ENCODE peak calls at places on chromosome 5, in six cellular contexts. B is naive thymus-derived CD4-positive, alpha-beta T cell; Q is cardiac muscle cell; T is neural progenitor cell; W is lower lobe of right lung; C is IMR-90. L is an unnamed sample.

GRCh38 chr5:98108497-98108896 is 665.0 kb upstream of the RGMB start:
- DNase-seq in T (no peak), Q (no peak), B (no peak), C (peak; percentile 99), W (no peak), L (no peak)

GRCh38 chr5:141618030-141618803 is 583 bp downstream of the DIAPH1 start:
- DNase-seq in C (peak; percentile 13), W (peak; percentile 78), T (peak; percentile 73), B (peak; percentile 62), Q (peak; percentile 63), L (peak; percentile 70)

GRCh38 chr5:134240421-134240962 is 14.6 kb upstream of the PPP2CA start:
- DNase-seq in B (no peak), T (peak; percentile 17), C (peak; percentile 90), Q (peak; percentile 72), W (no peak), L (no peak)

GRCh38 chr5:139862313-139862712 is 66.7 kb downstream of the PSD2 start:
- DNase-seq in T (no peak), W (peak; percentile 18), B (no peak), Q (no peak), C (peak; percentile 7), L (no peak)

GRCh38 chr5:147673276-147673675 is 109.3 kb downstream of the JAKMIP2 start:
- DNase-seq in C (no peak), B (no peak), Q (no peak), T (no peak), W (no peak), L (no peak)

GRCh38 chr5:69414885-69415583 is at the start of gene MARVELD2:
- DNase-seq in C (peak; percentile 6), T (peak; percentile 90), B (peak; percentile 23), Q (peak; percentile 76), W (peak; percentile 96), L (peak; percentile 84)

GRCh38 chr5:157744055-157745011 is 821 bp downstream of the LSM11 start:
- DNase-seq in B (peak; percentile 11), T (no peak), W (peak; percentile 64), C (no peak), Q (peak; percentile 49), L (peak; percentile 82)

GRCh38 chr5:98767563-98767962 is 5.9 kb upstream of the RGMB start:
- DNase-seq in Q (no peak), B (no peak), C (peak; percentile 13), T (peak; percentile 34), W (no peak), L (no peak)

GRCh38 chr5:146081685-146082084 is 23.7 kb downstream of the PLAC8L1 start:
- DNase-seq in Q (no peak), T (no peak), W (no peak), B (no peak), C (no peak), L (no peak)

GRCh38 chr5:98341038-98341710 is 432.3 kb upstream of the RGMB start:
- DNase-seq in Q (no peak), B (no peak), C (peak; percentile 99), T (no peak), W (no peak), L (no peak)

GRCh38 chr5:32143991-32144636 is 30.0 kb downstream of the GOLPH3 start:
- DNase-seq in B (no peak), T (no peak), Q (no peak), C (peak; percentile 5), W (no peak), L (no peak)

GRCh38 chr5:121029536-121030245 is 565.6 kb downstream of the PRR16 start:
- DNase-seq in Q (no peak), W (no peak), B (no peak), T (no peak), C (peak; percentile 1), L (no peak)

GRCh38 chr5:54538156-54538555 is 20.6 kb downstream of the SNX18 start:
- DNase-seq in B (no peak), Q (no peak), W (no peak), T (no peak), C (no peak), L (no peak)

GRCh38 chr5:178675922-178676321 is 49.1 kb upstream of the CLK4 start:
- DNase-seq in T (no peak), B (no peak), Q (no peak), W (no peak), C (no peak), L (no peak)

GRCh38 chr5:76402880-76403712 is at the start of gene IQGAP2:
- DNase-seq in T (peak; percentile 87), W (peak; percentile 83), B (peak; percentile 93), Q (peak; percentile 84), C (peak; percentile 34), L (peak; percentile 85)

GRCh38 chr5:119386945-119387344 is 31.1 kb downstream of the TNFAIP8 start:
- DNase-seq in W (no peak), C (peak; percentile 46), B (no peak), Q (peak; percentile 80), T (no peak), L (no peak)

GRCh38 chr5:149423287-149424268 is 44.5 kb upstream of the IL17B start:
- DNase-seq in W (no peak), Q (peak; percentile 89), B (no peak), C (peak; percentile 85), T (peak; percentile 28), L (no peak)

GRCh38 chr5:173498286-173498685 is 118.2 kb downstream of the BOD1 start:
- DNase-seq in Q (peak; percentile 25), T (no peak), C (peak; percentile 64), W (no peak), B (no peak), L (no peak)

GRCh38 chr5:4362411-4362810 is 766.8 kb downstream of the IRX1 start:
- DNase-seq in B (no peak), T (no peak), Q (no peak), W (no peak), C (no peak), L (no peak)

GRCh38 chr5:78295035-78295961 is 800 bp upstream of the AP3B1 start:
- DNase-seq in Q (peak; percentile 19), B (peak; percentile 48), T (peak; percentile 47), C (no peak), W (peak; percentile 67), L (peak; percentile 61)

GRCh38 chr5:174205939-174206338 is 160.4 kb downstream of the NSG2 start:
- DNase-seq in B (no peak), C (no peak), T (no peak), W (no peak), Q (no peak), L (no peak)

GRCh38 chr5:160071521-160072299 is 47.5 kb downstream of the PWWP2A start:
- DNase-seq in T (no peak), Q (peak; percentile 18), B (no peak), W (no peak), C (no peak), L (no peak)

GRCh38 chr5:10329421-10329807 is 21.7 kb upstream of the CMBL start:
- DNase-seq in W (no peak), B (no peak), C (no peak), T (no peak), Q (no peak), L (no peak)

GRCh38 chr5:31329722-31330121 is 136.2 kb downstream of the CDH6 start:
- DNase-seq in C (peak; percentile 5), W (no peak), Q (no peak), T (no peak), B (no peak), L (no peak)

GRCh38 chr5:51968756-51969155 is 585.5 kb downstream of the ISL1 start:
- DNase-seq in B (no peak), Q (no peak), C (no peak), T (peak; percentile 2), W (no peak), L (no peak)

GRCh38 chr5:7850533-7851239 is at the start of gene CFAP90:
- DNase-seq in Q (peak; percentile 86), T (peak; percentile 95), W (peak; percentile 82), B (peak; percentile 31), C (peak; percentile 30), L (peak; percentile 70)

GRCh38 chr5:1111727-1112289 is at the start of gene SLC12A7:
- DNase-seq in W (peak; percentile 79), T (peak; percentile 77), Q (peak; percentile 79), C (no peak), B (peak; percentile 54), L (no peak)

GRCh38 chr5:35803221-35803651 is 53.5 kb upstream of the IL7R start:
- DNase-seq in B (no peak), Q (peak; percentile 56), W (no peak), T (peak; percentile 90), C (peak; percentile 79), L (no peak)

DNA sequence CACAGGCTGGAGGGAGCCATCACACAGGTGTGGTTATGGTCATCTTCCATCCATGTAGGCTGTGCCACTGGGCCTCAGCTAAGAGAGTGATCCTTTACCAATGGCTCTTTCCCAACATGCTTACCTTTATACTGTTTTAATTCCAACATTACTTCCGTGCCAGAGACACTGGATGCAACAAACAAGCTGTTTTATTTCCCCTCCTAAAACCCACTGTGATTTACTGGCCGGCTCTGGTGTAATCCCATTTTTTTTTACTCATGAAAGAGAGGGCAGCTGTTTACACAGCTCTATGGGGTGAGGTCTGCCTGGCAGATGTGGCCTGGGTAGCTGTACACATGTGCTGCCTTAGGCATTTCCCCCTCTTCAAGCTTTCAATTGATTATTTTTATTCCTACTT is 58.5 kb downstream of the MACROH2A1 start:
- DNase-seq in Q (no peak), B (no peak), C (no peak), T (no peak), W (no peak), L (no peak)
- H3K36me3 ChIP-seq in Q (peaks cover 59% of the 10 kb centered on the region), B (peaks cover 10% of the 10 kb centered on the region), C (peaks cover 83% of the 10 kb centered on the region), T (no peaks in the 10 kb centered on the region), W (peaks cover 100% of the 10 kb centered on the region), L (no peaks in the 10 kb centered on the region)

GRCh38 chr5:154484393-154484944 is 6.4 kb upstream of the HAND1 start:
- DNase-seq in T (peak; percentile 32), B (no peak), C (no peak), Q (no peak), W (no peak), L (no peak)
- H3K27me3 ChIP-seq in T (peaks cover 100% of the 10 kb centered on the region), B (peaks cover 43% of the 10 kb centered on the region), C (peaks cover 83% of the 10 kb centered on the region), Q (peaks cover 82% of the 10 kb centered on the region), W (peaks cover 99% of the 10 kb centered on the region), L (no peaks in the 10 kb centered on the region)

DNA sequence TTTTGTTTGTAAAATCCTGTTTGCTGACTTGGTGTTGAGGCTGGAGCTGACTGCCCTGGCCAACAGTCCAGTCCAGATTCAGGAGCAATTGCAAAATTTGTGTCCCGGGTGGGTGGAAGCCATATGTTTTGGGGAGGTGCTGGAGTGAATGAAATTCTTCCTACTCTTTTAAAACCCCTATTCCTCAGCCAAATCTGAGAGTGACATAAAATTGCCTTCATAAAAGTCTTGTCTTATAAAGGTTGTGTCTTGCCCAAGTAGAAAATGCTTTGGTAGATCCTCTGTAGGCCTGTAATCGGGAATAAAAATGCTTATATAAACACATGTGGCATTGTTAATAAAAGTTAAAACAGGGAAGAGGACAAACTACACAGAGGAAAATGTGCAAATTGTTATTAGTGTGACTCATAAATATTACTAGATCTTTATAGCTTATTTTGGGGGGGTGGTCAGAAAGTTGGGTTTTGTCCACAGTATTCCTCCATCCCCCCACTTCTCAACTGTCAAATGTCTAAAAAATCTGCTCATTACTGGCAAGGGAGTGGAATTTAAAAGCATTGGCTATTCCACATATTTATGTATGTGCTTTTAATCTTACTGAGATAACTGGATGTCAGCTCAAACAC is 45.6 kb downstream of the NNT start:
- DNase-seq in B (no peak), Q (no peak), T (no peak), W (no peak), C (peak; percentile 13), L (peak; percentile 43)
- H3K27ac ChIP-seq in B (no peak overlapping the region), Q (no peak overlapping the region), T (no peak overlapping the region), W (no peak overlapping the region), C (peak overlapping the region; percentile 76), L (peak overlapping the region; percentile 72)

DNA sequence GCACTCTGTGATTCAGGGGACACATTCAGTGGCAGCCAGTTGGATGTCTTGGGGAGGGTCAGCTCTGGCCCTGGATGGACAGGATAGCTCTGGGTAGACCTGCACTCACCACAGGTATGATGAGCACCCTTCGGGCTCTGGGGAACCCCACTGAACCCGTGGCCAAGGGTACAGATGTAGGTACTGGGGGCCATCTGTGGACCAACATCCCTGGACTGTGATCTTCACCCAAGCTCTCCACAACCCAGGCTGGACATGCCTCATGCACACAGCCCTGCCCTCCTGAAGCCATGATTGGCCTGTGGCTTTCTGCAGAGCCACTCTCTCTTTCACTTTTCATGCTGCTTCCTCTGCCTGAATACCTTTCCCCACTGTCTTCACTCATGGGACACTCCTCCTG is 15.6 kb upstream of the ACSL6 start:
- DNase-seq in T (no peak), Q (no peak), W (no peak), C (no peak), B (no peak), L (no peak)
- H3K36me3 ChIP-seq in T (no peaks in the 10 kb centered on the region), Q (no peaks in the 10 kb centered on the region), W (no peaks in the 10 kb centered on the region), C (no peaks in the 10 kb centered on the region), B (no peaks in the 10 kb centered on the region), L (no peaks in the 10 kb centered on the region)

L was measured in aorta.